ENCODE peak calls at places on chromosomes 16 and 17, in four cellular contexts. J is astrocyte of the spinal cord, B is endodermal cell, N is A549. D is an unnamed sample.

GRCh38 chr16:58733671-58734458 is at the start of gene GOT2:
- DNase-seq in B (peak; percentile 96), J (peak; percentile 91), N (peak; percentile 95), D (peak; percentile 90)

GRCh38 chr17:49691086-49691676 is 13.3 kb upstream of the SPOP start:
- DNase-seq in N (no peak), J (peak; percentile 7), B (no peak), D (no peak)

GRCh38 chr16:12612598-12613101 is 191.0 kb downstream of the CPPED1 start:
- DNase-seq in B (no peak), J (no peak), N (peak; percentile 91), D (peak; percentile 94)

GRCh38 chr17:40309031-40309937 is at the start of gene RARA:
- DNase-seq in J (no peak), B (peak; percentile 96), N (peak; percentile 63), D (no peak)

GRCh38 chr17:81843713-81844326 is 9.0 kb upstream of the PPP1R27 start:
- DNase-seq in J (no peak), N (no peak), B (no peak), D (no peak)

GRCh38 chr16:2162676-2163118 is 7.1 kb downstream of the TRAF7 start:
- DNase-seq in J (no peak), N (no peak), B (no peak), D (no peak)

GRCh38 chr17:18261146-18261515 is 669 bp downstream of the MIEF2 start:
- DNase-seq in J (peak; percentile 29), N (peak; percentile 64), B (peak; percentile 81), D (peak; percentile 73)

GRCh38 chr17:78925662-78926555 is 722 bp upstream of the TIMP2 start:
- DNase-seq in J (peak; percentile 77), N (peak; percentile 72), B (peak; percentile 81), D (no peak)

GRCh38 chr17:47821031-47821423 is 567 bp downstream of the OSBPL7 start:
- DNase-seq in B (peak; percentile 71), J (no peak), N (no peak), D (no peak)

DNA sequence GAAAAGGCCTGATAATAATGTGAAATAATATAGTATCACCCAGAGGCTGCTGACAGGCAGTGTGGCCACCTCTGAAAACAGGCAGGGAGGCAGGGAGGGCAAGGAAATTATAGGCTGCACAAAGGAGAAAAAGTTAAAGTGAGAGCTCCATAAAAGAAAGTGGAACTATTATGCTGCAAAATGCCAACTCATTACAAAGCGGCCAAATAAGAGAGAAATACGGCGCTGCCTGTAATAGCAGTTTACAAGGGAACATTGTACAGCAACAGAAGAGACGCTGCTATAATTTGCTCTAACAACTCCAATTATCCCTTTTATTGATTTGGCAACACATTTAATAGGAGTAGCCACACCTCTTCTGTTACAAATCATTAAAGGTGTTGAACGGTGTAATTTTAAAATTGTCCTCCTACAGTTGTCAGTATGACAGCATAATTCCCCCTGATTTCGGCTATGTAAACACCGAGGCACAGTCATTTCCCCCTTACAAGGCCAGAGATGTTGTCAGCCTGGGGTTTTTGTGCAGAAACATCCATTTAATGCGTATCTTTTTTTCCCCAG is 120.3 kb downstream of the MRM1 start:
- DNase-seq in B (no peak), J (no peak), N (no peak), D (no peak)
- H3K4me3 ChIP-seq in B (peak overlapping the region; percentile 52), J (peak overlapping the region; percentile 29), N (peak overlapping the region; percentile 33), D (no peak overlapping the region)

GRCh38 chr17:66965801-66966528 is 1.5 kb downstream of the CACNG4 start:
- DNase-seq in B (peak; percentile 85), J (no peak), N (no peak), D (no peak)
- H3K4me3 ChIP-seq in B (peak overlapping the region; percentile 76), J (no peak overlapping the region), N (peak overlapping the region; percentile 65), D (peak overlapping the region; percentile 21)

DNA sequence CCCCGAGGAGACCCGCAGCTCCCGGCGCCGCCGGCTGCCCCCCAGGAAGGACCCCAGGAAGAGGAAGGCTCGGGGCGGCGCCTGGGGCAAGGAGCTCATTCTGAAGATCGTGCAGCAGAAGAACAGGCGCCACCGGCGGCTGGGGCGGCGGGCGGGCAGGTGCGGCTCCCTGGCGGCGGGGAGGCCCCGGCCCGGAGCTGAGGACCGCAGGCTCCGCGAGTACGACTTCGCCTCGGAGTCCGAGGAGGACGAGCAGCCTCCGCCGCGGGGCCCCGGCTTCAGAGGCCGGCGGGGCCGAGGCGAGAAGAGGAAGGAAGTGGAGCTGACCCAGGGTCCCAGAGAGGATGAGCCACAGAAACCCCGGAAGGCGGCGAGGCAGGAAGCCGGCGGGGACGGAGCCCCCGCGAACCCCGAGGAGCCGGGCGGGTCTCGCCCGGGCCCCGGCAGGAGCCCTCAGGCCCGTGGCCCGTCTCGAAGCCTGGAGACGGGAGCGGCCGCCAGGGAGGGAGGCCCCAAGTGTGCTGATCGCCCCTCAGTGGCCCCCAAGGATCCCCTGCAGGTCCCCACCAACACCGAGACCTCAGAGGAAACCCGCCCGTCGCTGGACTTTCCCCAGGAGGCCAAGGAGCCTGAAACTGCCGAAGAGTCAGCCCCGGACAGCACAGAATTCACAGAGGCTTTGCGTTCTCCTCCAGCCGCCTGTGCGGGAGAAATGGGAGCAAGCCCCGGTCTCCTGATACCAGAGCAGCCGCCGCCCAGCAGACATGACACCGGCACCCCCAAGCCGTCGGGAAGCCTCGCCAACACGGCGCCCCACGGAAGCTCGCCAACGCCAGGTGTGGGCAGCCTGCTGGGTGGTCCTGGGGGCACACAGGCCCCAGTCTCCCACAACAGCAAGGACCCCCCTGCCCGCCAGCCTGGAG is 22.3 kb upstream of the ZFPM1 start:
- DNase-seq in B (peak; percentile 65), J (peak; percentile 29), N (no peak), D (no peak)
- H3K4me3 ChIP-seq in B (no peak overlapping the region), J (peak overlapping the region; percentile 18), N (no peak overlapping the region), D (no peak overlapping the region)

DNA sequence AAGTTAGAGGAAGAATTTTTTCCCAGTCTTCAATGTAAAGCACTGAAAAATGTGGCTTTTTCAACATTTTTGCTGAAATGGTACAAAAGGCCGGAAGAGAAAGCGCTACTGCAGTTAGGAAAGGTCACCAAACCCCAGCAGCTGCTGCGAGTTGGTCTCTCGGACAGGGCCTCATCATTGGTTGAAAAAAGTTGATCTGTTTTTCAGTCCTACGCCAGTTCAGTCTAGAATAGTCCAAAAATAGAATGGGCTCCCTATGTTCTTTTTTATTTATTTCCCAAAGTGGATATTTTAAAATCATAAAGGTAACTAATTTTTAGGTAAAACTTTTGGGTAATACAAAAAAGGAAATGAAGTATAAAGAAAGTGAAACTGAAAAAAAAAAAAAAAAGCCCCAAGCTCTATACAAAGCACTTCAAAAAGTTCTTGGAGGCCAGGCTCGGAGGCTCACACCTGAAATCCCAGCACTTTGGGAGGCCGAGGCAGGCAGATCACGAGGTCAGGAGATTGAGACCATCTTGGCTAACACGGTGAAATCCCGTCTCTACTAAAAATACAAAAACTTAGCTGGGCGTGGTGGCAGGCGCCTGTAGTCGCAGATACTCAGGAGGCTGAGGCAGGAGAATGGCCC is 17.4 kb downstream of the ADAP2 start:
- DNase-seq in B (no peak), N (no peak), J (no peak), D (no peak)
- H3K4me3 ChIP-seq in B (no peak overlapping the region), N (no peak overlapping the region), J (no peak overlapping the region), D (no peak overlapping the region)

GRCh38 chr16:46814790-46815189 is 16.2 kb downstream of the C16orf87 start:
- DNase-seq in N (no peak), J (no peak), B (no peak), D (no peak)
- H3K4me3 ChIP-seq in N (no peak overlapping the region), J (no peak overlapping the region), B (no peak overlapping the region), D (no peak overlapping the region)

GRCh38 chr16:47719713-47720112 is 258.6 kb downstream of the PHKB start:
- DNase-seq in B (no peak), J (no peak), N (no peak), D (no peak)
- H3K4me3 ChIP-seq in B (no peak overlapping the region), J (no peak overlapping the region), N (no peak overlapping the region), D (no peak overlapping the region)

GRCh38 chr17:76263896-76264295 is 1.3 kb upstream of the UBALD2 start:
- DNase-seq in J (no peak), B (no peak), N (no peak), D (no peak)

GRCh38 chr17:76264755-76265623 is at the start of gene UBALD2:
- DNase-seq in J (peak; percentile 100), B (peak; percentile 100), N (peak; percentile 100), D (peak; percentile 100)

GRCh38 chr17:76261421-76262215 is 3.5 kb upstream of the UBALD2 start:
- DNase-seq in N (no peak), J (peak; percentile 44), B (no peak), D (no peak)

GRCh38 chr17:76264425-76264754 is 758 bp upstream of the UBALD2 start:
- DNase-seq in B (no peak), N (no peak), J (no peak), D (no peak)

DNA sequence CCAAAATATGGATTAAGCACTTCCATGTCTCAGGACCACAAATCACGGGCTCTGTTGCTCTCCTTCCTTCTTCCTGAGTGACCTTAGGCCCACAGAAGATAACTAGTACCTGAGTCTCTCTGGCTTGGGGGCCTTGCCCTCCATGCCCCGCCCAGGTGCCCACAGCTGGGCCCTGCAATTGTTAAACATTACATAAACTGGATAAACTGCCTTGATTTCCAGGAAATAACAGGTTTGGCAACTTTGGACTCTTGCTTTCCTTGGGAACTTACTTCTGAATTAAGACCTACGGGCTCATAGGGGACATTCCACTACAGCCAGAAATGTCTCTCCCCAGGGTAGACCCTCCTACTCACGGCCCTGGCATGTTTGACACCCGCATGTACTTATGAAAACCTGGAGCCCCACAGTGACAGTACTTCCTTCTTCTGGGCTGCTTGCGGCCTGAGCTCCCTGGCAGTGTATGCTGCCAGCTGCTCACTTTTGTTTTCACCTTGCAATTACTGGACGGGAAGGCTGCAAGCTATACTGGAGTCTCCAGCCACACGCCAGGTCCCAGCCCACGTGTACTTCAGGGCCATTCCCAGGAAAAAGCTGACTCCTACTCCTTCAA is 2.3 kb upstream of the UBALD2 start:
- DNase-seq in N (no peak), J (no peak), B (peak; percentile 53), D (peak; percentile 44)
- H3K4me3 ChIP-seq in N (no peak overlapping the region), J (no peak overlapping the region), B (no peak overlapping the region), D (no peak overlapping the region)

GRCh38 chr16:56987692-56988091 is 1.7 kb upstream of the NLRC5 start:
- DNase-seq in B (no peak), N (no peak), J (no peak), D (no peak)
- H3K4me3 ChIP-seq in B (no peak overlapping the region), N (no peak overlapping the region), J (no peak overlapping the region), D (no peak overlapping the region)

DNA sequence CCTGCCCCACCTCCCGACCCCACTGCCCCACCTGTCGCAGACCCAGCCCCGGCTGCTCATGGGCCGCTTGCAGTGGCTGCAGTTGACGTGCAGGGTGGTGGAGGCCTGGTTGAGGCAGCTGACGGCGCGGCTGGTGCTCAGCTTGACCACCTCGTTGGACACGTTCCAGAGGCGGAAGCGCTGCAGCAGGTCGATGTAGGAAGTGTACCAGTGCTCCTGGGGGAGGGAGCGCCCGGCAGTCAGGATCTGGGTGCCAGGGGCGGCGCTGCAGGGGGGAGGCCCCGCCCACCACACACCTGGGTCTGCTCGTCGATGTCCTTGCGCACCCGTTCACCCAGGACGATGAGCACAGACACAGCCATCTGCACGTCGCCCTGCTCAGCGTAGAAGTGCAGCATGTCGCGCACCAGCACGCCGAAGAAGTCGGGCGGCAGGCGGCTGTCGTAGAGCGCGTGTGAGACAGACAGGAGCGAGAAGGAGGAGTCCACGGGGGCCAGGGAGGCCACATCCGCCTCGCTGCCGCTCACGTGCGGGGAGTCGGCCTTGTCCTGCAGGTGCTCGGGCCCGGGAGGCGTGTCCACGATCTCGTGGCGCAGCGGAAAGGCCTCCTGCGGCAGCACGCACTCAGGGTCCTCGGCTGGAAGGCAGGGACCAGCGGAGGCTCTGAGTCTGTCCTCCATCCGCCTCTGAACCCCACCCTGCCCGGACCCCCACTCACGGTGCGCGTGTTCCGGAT is 995 bp upstream of the JMJD8 start:
- DNase-seq in N (no peak), B (no peak), J (no peak), D (no peak)
- H3K4me3 ChIP-seq in N (peak overlapping the region; percentile 76), B (no peak overlapping the region), J (no peak overlapping the region), D (peak overlapping the region; percentile 68)

D was measured in mammary epithelial cell.